ENCODE peak calls at places on chromosomes 16 and 17, in eight cellular contexts. X, U, M, V, Q, Y, R and L are unnamed samples.

GRCh38 chr17:2853722-2854580 is 57.7 kb downstream of the RAP1GAP2 start:
- DNase-seq in X (peak), U (no peak), M (no peak), V (no peak), Q (no peak), Y (peak), R (peak), L (peak)

GRCh38 chr17:40065041-40065770 is 2.4 kb downstream of the THRA start:
- DNase-seq in X (no peak), U (no peak), M (peak), V (no peak), Q (peak), Y (no peak), R (peak), L (no peak)

GRCh38 chr16:31390504-31391043 is 2.6 kb upstream of the ITGAD start:
- DNase-seq in X (no peak), U (no peak), M (no peak), V (no peak), Q (no peak), Y (no peak), R (no peak), L (no peak)

GRCh38 chr16:67667817-67668494 is 1.3 kb downstream of the C16orf86 start:
- DNase-seq in X (peak), U (peak), M (peak), V (peak), Q (peak), Y (peak), R (peak), L (peak)

GRCh38 chr17:29612404-29613370 is 10.0 kb downstream of the CORO6 start:
- DNase-seq in X (peak), U (peak), M (no peak), V (no peak), Q (no peak), Y (no peak), R (no peak), L (no peak)

GRCh38 chr17:78125976-78126894 is 2.3 kb downstream of the TMC6 start:
- DNase-seq in X (no peak), U (no peak), M (no peak), V (no peak), Q (no peak), Y (no peak), R (no peak), L (no peak)

GRCh38 chr16:84065536-84066132 is 23.0 kb upstream of the SLC38A8 start:
- DNase-seq in X (peak), U (no peak), M (peak), V (peak), Q (peak), Y (peak), R (peak), L (peak)

GRCh38 chr16:19831678-19832077 is 53.0 kb downstream of the GPRC5B start:
- DNase-seq in X (no peak), U (no peak), M (peak), V (no peak), Q (no peak), Y (no peak), R (peak), L (no peak)

GRCh38 chr17:80848449-80849102 is 143.1 kb upstream of the CHMP6 start:
- DNase-seq in X (no peak), U (no peak), M (no peak), V (no peak), Q (no peak), Y (no peak), R (no peak), L (no peak)

GRCh38 chr16:62642677-62643076 is 606.4 kb upstream of the CDH8 start:
- DNase-seq in X (no peak), U (no peak), M (no peak), V (no peak), Q (no peak), Y (no peak), R (no peak), L (no peak)

GRCh38 chr16:88569614-88569984 is 604 bp upstream of the ZC3H18 start:
- DNase-seq in X (peak), U (no peak), M (peak), V (no peak), Q (peak), Y (no peak), R (peak), L (peak)

GRCh38 chr17:57403241-57403640 is 146.9 kb downstream of the MSI2 start:
- DNase-seq in X (no peak), U (no peak), M (no peak), V (no peak), Q (no peak), Y (no peak), R (no peak), L (no peak)

GRCh38 chr17:57402691-57403090 is 146.4 kb downstream of the MSI2 start:
- DNase-seq in X (no peak), U (no peak), M (no peak), V (no peak), Q (no peak), Y (no peak), R (no peak), L (no peak)

GRCh38 chr17:57405486-57406072 is 149.3 kb downstream of the MSI2 start:
- DNase-seq in X (no peak), U (no peak), M (peak), V (no peak), Q (no peak), Y (no peak), R (no peak), L (no peak)

GRCh38 chr17:57404807-57405485 is 148.6 kb downstream of the MSI2 start:
- DNase-seq in X (no peak), U (no peak), M (no peak), V (no peak), Q (no peak), Y (no peak), R (no peak), L (no peak)

GRCh38 chr17:57404073-57404472 is 147.8 kb downstream of the MSI2 start:
- DNase-seq in X (no peak), U (no peak), M (no peak), V (no peak), Q (no peak), Y (no peak), R (no peak), L (no peak)
- TF ChIP-seq CTCF in X (no peak), U (no peak), M (no peak), V (no peak), Q (no peak), Y (peak), R (no peak), L (no peak)

GRCh38 chr16:10039220-10040096 is 142.8 kb downstream of the GRIN2A start:
- DNase-seq in X (peak), U (no peak), M (no peak), V (no peak), Q (peak), Y (no peak), R (no peak), L (peak)
- TF ChIP-seq CTCF in X (peak), U (no peak), M (no peak), V (no peak), Q (no peak), Y (no peak), R (no peak), L (peak)

DNA sequence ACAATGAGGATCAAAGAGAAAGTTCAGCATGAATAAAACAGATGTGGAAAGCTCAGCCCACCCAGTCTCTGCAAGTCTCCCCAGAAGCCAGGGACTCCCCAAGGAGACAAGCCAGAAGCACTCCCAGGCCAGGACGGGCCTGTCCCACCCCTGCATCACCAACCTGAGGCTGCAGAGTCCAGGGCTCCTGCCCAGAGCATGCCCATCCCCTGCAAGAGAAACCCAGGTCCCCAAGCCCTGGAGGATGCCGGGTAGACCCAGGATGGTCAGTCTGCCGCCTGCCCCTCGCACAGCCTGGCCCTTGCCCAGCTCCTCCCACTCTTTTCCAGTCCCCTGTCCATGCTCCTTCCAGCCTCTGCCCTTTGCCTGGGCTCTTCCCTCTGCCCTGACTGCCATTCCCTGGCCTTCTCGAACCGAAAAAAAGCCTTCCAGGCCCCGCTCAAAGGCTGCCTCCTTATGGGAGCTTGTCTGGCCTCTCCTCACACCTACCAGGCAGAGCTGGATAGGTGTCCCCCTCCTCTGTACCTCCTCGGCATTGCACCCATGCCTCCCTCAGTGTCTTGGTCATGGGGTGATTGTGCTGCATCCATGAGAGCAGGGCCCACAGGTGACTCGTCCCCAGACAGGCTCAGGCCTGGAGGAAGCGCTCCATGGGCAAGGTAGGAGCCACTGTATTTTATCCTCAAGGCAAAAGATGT is 44.8 kb downstream of the BEAN1 start:
- DNase-seq in X (no peak), U (peak), M (no peak), V (no peak), Q (peak), Y (no peak), R (no peak), L (no peak)
- TF ChIP-seq CTCF in X (no peak), U (no peak), M (no peak), V (no peak), Q (no peak), Y (no peak), R (no peak), L (no peak)

DNA sequence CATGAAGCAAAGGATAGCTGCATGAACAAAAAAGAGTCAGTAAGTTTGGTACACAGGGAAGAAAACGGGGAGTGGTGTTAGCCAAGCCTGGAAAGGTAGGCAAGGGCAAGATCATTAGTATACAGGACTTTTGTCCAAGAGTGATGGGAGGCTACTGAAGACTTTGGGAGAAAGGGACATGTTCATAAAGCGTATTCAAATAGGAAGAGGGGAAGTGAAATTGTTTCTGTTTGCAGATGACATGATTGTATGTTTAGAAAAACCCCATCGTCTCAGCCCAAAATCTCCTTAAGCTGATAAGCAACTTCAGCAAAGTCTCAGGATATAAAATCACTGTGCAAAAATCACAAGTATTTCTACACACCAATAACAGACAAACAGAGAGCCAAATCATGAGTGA is 19.4 kb downstream of the CDYL2 start:
- DNase-seq in X (no peak), U (no peak), M (no peak), V (no peak), Q (no peak), Y (no peak), R (no peak), L (no peak)
- TF ChIP-seq CTCF in X (no peak), U (no peak), M (no peak), V (no peak), Q (no peak), Y (no peak), R (no peak), L (no peak)

GRCh38 chr16:14307623-14308356 is 236.7 kb downstream of the MRTFB start:
- DNase-seq in X (peak), U (no peak), M (no peak), V (no peak), Q (no peak), Y (no peak), R (peak), L (no peak)

GRCh38 chr16:14310519-14310991 is 239.4 kb downstream of the MRTFB start:
- DNase-seq in X (no peak), U (no peak), M (peak), V (no peak), Q (no peak), Y (no peak), R (peak), L (no peak)

GRCh38 chr16:14308357-14308723 is 237.2 kb downstream of the MRTFB start:
- DNase-seq in X (no peak), U (no peak), M (no peak), V (no peak), Q (no peak), Y (no peak), R (no peak), L (no peak)

GRCh38 chr16:14309906-14310305 is 238.8 kb downstream of the MRTFB start:
- DNase-seq in X (no peak), U (no peak), M (peak), V (no peak), Q (no peak), Y (no peak), R (peak), L (no peak)

GRCh38 chr16:14309001-14309886 is 238.1 kb downstream of the MRTFB start:
- DNase-seq in X (peak), U (no peak), M (peak), V (no peak), Q (no peak), Y (peak), R (peak), L (peak)
- TF ChIP-seq CTCF in X (peak), U (no peak), M (no peak), V (no peak), Q (no peak), Y (no peak), R (no peak), L (no peak)

DNA sequence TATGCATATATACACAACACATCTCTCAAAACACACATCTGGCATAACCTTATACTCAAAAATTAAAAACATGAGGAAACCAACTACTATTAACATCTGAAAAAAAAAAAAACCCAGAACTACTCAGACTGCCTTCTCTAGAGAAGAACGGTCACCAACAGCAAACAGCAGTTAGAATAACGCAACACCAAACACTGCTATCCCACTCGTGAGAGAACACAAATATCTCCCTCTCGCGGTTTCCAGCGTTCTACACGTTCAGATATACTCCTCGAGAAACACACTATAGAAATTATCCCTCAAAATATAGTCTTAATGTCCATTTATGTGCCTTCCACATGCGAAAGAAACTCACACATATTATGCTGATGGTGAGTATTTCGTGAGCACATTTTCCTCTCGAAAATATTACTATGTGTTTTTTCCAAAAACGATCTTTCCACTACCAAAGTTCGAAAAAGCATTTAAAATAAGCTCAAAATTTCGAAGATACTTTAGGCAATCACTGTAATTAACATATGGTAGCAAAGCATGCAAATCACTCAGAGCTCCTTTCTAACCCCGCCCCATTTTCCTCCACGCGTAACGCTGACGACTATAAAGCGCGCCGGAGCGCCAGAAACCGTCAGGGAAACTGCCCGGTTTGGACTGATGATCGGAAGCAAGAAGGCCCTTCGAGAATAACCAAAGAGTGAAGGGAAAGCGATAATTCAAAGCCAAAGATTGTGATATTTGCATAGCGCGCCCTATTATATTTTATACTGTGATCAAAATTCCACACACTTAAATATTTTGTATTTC is 60.1 kb downstream of the TEX14 start:
- DNase-seq in X (peak), U (peak), M (peak), V (peak), Q (peak), Y (peak), R (peak), L (peak)
- TF ChIP-seq CTCF in X (peak), U (no peak), M (peak), V (no peak), Q (peak), Y (peak), R (peak), L (peak)

DNA sequence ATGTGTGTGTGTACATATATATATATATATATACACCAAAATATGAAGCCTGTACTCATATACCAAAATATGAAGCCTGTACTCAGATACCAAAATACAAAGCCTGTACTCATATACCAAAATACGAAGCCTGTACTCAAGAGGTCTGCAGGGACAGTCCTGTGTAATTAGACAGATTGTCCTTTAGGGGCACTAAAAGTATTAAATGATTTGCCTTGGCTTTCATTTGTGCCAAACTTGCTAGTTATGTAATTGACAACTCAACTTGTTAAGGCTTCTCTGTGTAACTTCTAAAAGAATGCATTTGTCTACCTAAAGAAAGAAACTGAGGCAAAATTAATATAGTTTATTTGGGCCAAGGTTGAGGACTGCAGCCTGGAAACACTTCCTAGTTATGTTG is 30.8 kb upstream of the DHX40 start:
- DNase-seq in X (no peak), U (no peak), M (no peak), V (no peak), Q (no peak), Y (no peak), R (no peak), L (no peak)
- TF ChIP-seq CTCF in X (no peak), U (no peak), M (no peak), V (no peak), Q (no peak), Y (peak), R (peak), L (peak)